ENCODE peak calls at places on chromosomes 7 and 10, in ten cellular contexts. R is body of pancreas; V is left ventricle myocardium inferior; X is HTR-8/SVneo; E is kidney tubule cell; I is adrenal gland; W is cardiac fibroblast; J is NCI-H2029 treated with DMSO at 0.1 percent for 48 hours; A is CD4-positive, alpha-beta T cell; N is stimulated activated CD8-positive, alpha-beta memory T cell treated with anti-CD3 and anti-CD28 coated beads, Interleukin-4, amount 100 ng/mL, for 24 hours. Z is an unnamed sample.

GRCh38 chr7:15446280-15446679 is 115.5 kb downstream of the AGMO start:
- DNase-seq in E (no peak), A (no peak), V (no peak), I (no peak), J (no peak), N (no peak), X (no peak), R (no peak), W (peak), Z (no peak)

GRCh38 chr10:46235705-46236536 is 50.9 kb upstream of the ANTXRL start:
- DNase-seq in V (no peak), N (no peak), W (no peak), X (no peak), A (no peak), E (no peak), I (no peak), R (no peak), J (no peak), Z (no peak)

GRCh38 chr7:43396193-43396747 is 186.6 kb upstream of the STK17A start:
- DNase-seq in J (no peak), W (no peak), R (no peak), N (no peak), I (no peak), X (no peak), V (no peak), A (no peak), E (no peak), Z (no peak)

GRCh38 chr7:100875356-100875751 is 451 bp downstream of the SRRT start:
- DNase-seq in N (no peak), X (no peak), I (no peak), E (peak), J (no peak), V (peak), R (peak), A (no peak), W (no peak), Z (no peak)

GRCh38 chr7:122515404-122515803 is 183.5 kb downstream of the RNF133 start:
- DNase-seq in I (no peak), J (peak), X (no peak), R (peak), A (no peak), N (no peak), E (peak), V (no peak), W (no peak), Z (peak)

GRCh38 chr7:71746004-71746403 is 614.1 kb downstream of the GALNT17 start:
- DNase-seq in V (no peak), N (no peak), W (no peak), A (no peak), R (no peak), X (no peak), E (no peak), I (no peak), J (no peak), Z (no peak)

GRCh38 chr7:98024075-98024474 is 34.1 kb upstream of the OCM2 start:
- DNase-seq in X (no peak), N (no peak), W (no peak), R (no peak), J (no peak), I (no peak), V (no peak), A (no peak), E (no peak), Z (no peak)

GRCh38 chr7:155918720-155919399 is 106.6 kb upstream of the SHH start:
- DNase-seq in I (peak), J (no peak), N (no peak), E (peak), V (peak), R (peak), A (no peak), W (peak), X (peak), Z (peak)

GRCh38 chr7:50400114-50400513 is 50.0 kb downstream of the FIGNL1 start:
- DNase-seq in A (no peak), E (peak), J (no peak), I (no peak), X (no peak), V (no peak), N (no peak), W (no peak), R (no peak), Z (no peak)

GRCh38 chr10:22345301-22346086 is at the start of gene SPAG6:
- DNase-seq in J (peak), R (peak), N (peak), W (no peak), I (peak), E (peak), X (no peak), A (peak), V (peak), Z (no peak)

GRCh38 chr10:124217906-124218769 is 124.7 kb upstream of the CHST15 start:
- DNase-seq in W (no peak), J (no peak), N (no peak), R (no peak), X (no peak), A (no peak), E (no peak), I (no peak), V (no peak), Z (no peak)

GRCh38 chr7:105988277-105988676 is 25.2 kb downstream of the CDHR3 start:
- DNase-seq in E (peak), N (no peak), R (no peak), X (no peak), J (no peak), V (no peak), A (no peak), I (no peak), W (no peak), Z (no peak)

GRCh38 chr10:106224676-106225075 is 939.8 kb downstream of the SORCS1 start:
- DNase-seq in J (no peak), E (no peak), W (peak), V (no peak), I (no peak), N (no peak), X (no peak), R (no peak), A (no peak), Z (no peak)

GRCh38 chr10:125883198-125883597 is 2.1 kb upstream of the DHX32 start:
- DNase-seq in J (no peak), R (no peak), X (no peak), E (peak), V (no peak), N (no peak), W (no peak), A (no peak), I (no peak), Z (no peak)

GRCh38 chr7:74544706-74545469 is 91.2 kb downstream of the GTF2IRD1 start:
- DNase-seq in A (no peak), I (no peak), J (no peak), V (no peak), W (peak), R (peak), N (no peak), E (peak), X (no peak), Z (no peak)

GRCh38 chr7:158804335-158804734 is 25.0 kb downstream of the ESYT2 start:
- DNase-seq in A (no peak), J (no peak), X (no peak), N (no peak), E (no peak), R (no peak), I (no peak), V (no peak), W (no peak), Z (no peak)

GRCh38 chr7:4179616-4180380 is 502.3 kb upstream of the FOXK1 start:
- DNase-seq in R (no peak), A (no peak), X (no peak), W (no peak), V (no peak), E (no peak), J (no peak), N (no peak), I (no peak), Z (no peak)

GRCh38 chr10:104293781-104294321 is 24.9 kb downstream of the GSTO2 start:
- DNase-seq in J (no peak), W (peak), I (no peak), E (no peak), V (no peak), R (no peak), A (no peak), X (no peak), N (no peak), Z (no peak)

GRCh38 chr10:44977287-44978212 is 1.1 kb downstream of the DEPP1 start:
- DNase-seq in X (no peak), I (no peak), N (no peak), R (peak), V (no peak), W (peak), J (no peak), E (peak), A (no peak), Z (no peak)

GRCh38 chr7:30764030-30764991 is 6.9 kb upstream of the MINDY4 start:
- DNase-seq in E (no peak), W (peak), A (no peak), N (no peak), R (peak), I (peak), X (no peak), J (no peak), V (no peak), Z (no peak)

GRCh38 chr7:117790251-117790650 is 83.0 kb downstream of the CTTNBP2 start:
- DNase-seq in I (no peak), N (no peak), A (no peak), W (no peak), R (no peak), X (no peak), V (no peak), E (no peak), J (no peak), Z (no peak)

GRCh38 chr7:135035252-135035651 is 48.9 kb downstream of the AGBL3 start:
- DNase-seq in J (no peak), I (no peak), E (no peak), V (no peak), N (no peak), A (no peak), R (peak), W (no peak), X (no peak), Z (no peak)

GRCh38 chr10:82814635-82815034 is 939.6 kb downstream of the NRG3 start:
- DNase-seq in W (no peak), N (no peak), E (no peak), A (no peak), J (no peak), V (no peak), I (no peak), R (no peak), X (no peak), Z (no peak)

GRCh38 chr10:113360870-113361269 is 192.0 kb upstream of the HABP2 start:
- DNase-seq in E (no peak), J (no peak), V (no peak), A (no peak), W (no peak), X (no peak), I (no peak), R (no peak), N (no peak), Z (no peak)

GRCh38 chr7:34463830-34464229 is 194.2 kb upstream of the NPSR1 start:
- DNase-seq in R (no peak), I (no peak), X (no peak), A (no peak), N (no peak), J (no peak), V (no peak), W (no peak), E (peak), Z (peak)

GRCh38 chr10:65742851-65743250 is 1183.0 kb upstream of the LRRTM3 start:
- DNase-seq in N (no peak), A (no peak), X (no peak), R (no peak), J (no peak), I (no peak), V (no peak), E (no peak), W (no peak), Z (no peak)

GRCh38 chr10:98262571-98262970 is 5.4 kb downstream of the LOXL4 start:
- DNase-seq in N (no peak), V (peak), X (no peak), J (no peak), E (peak), A (no peak), I (peak), R (peak), W (peak), Z (peak)

GRCh38 chr7:82595176-82595575 is 151.6 kb upstream of the CACNA2D1 start:
- DNase-seq in N (no peak), A (no peak), V (no peak), J (peak), E (no peak), W (no peak), X (no peak), I (no peak), R (no peak), Z (no peak)

GRCh38 chr7:118735436-118735835 is 510.9 kb downstream of the ANKRD7 start:
- DNase-seq in V (no peak), E (no peak), J (no peak), X (no peak), W (no peak), N (no peak), R (no peak), A (no peak), I (no peak), Z (no peak)

GRCh38 chr10:113523628-113524027 is 29.2 kb upstream of the HABP2 start:
- DNase-seq in E (no peak), J (no peak), V (no peak), I (no peak), R (no peak), W (no peak), A (no peak), X (no peak), N (no peak), Z (no peak)